ENCODE peak calls at places on chromosomes 6 and 20, in seven cellular contexts. Y, C, R, G, D, F and M are unnamed samples.

GRCh38 chr20:59163641-59164530 is at the start of gene ZNF831:
- DNase-seq in R (no peak), G (no peak), Y (no peak), F (no peak), C (no peak), D (no peak), M (no peak)

GRCh38 chr20:43667341-43668132 is 623 bp downstream of the MYBL2 start:
- DNase-seq in G (peak; percentile 13), F (no peak), R (peak; percentile 25), D (no peak), Y (no peak), C (no peak), M (no peak)

GRCh38 chr20:53956013-53956715 is 114.2 kb downstream of the BCAS1 start:
- DNase-seq in Y (no peak), D (no peak), F (no peak), R (no peak), C (no peak), G (no peak), M (no peak)

GRCh38 chr6:290111-290932 is 2.0 kb upstream of the DUSP22 start:
- DNase-seq in R (no peak), G (no peak), C (no peak), D (no peak), F (no peak), Y (peak; percentile 45), M (peak; percentile 75)

GRCh38 chr6:75098709-75099108 is 107.1 kb downstream of the COL12A1 start:
- DNase-seq in G (peak; percentile 98), D (peak; percentile 66), F (peak; percentile 79), C (peak; percentile 92), R (peak; percentile 97), Y (no peak), M (peak; percentile 86)

GRCh38 chr20:33896509-33896908 is 85.4 kb downstream of the CHMP4B start:
- DNase-seq in F (no peak), R (peak; percentile 70), Y (no peak), G (peak; percentile 72), D (no peak), C (no peak), M (no peak)

GRCh38 chr6:158897236-158897635 is 78.1 kb upstream of the EZR start:
- DNase-seq in F (no peak), G (no peak), D (peak; percentile 39), R (peak; percentile 17), Y (no peak), C (no peak), M (no peak)

GRCh38 chr6:31114540-31114876 is at the start of gene PSORS1C1:
- DNase-seq in D (peak; percentile 89), Y (no peak), C (peak; percentile 80), F (peak; percentile 89), G (peak; percentile 97), R (peak; percentile 98), M (no peak)

GRCh38 chr6:89984926-89985743 is 90.9 kb downstream of the GJA10 start:
- DNase-seq in Y (no peak), C (no peak), R (peak; percentile 73), G (peak; percentile 80), F (peak; percentile 28), D (no peak), M (no peak)

GRCh38 chr6:53581161-53581560 is 36.3 kb upstream of the GCLC start:
- DNase-seq in G (peak; percentile 92), D (no peak), F (peak; percentile 17), Y (no peak), C (peak; percentile 15), R (peak; percentile 51), M (no peak)

GRCh38 chr6:170293881-170294755 is 3.2 kb upstream of the DLL1 start:
- DNase-seq in C (no peak), R (no peak), G (no peak), D (no peak), Y (peak; percentile 47), F (no peak), M (no peak)

GRCh38 chr6:167396659-167397490 is 72.0 kb downstream of the TTLL2 start:
- DNase-seq in F (no peak), G (no peak), C (no peak), R (no peak), D (no peak), Y (no peak), M (no peak)

GRCh38 chr6:149545258-149545753 is 537 bp downstream of the PPIL4 start:
- DNase-seq in F (peak; percentile 77), G (peak; percentile 70), C (peak; percentile 41), D (peak; percentile 42), R (peak; percentile 80), Y (peak; percentile 25), M (peak; percentile 89)

GRCh38 chr6:166203641-166204222 is 36.1 kb upstream of the TBXT start:
- DNase-seq in D (no peak), Y (no peak), C (no peak), R (no peak), F (no peak), G (no peak), M (no peak)

GRCh38 chr6:109892451-109893435 is 85.4 kb upstream of the GPR6 start:
- DNase-seq in D (no peak), C (no peak), F (peak; percentile 59), R (peak; percentile 23), Y (no peak), G (no peak), M (no peak)

GRCh38 chr20:36736451-36737182 is 9.3 kb downstream of the NDRG3 start:
- DNase-seq in R (no peak), D (no peak), F (no peak), C (no peak), G (no peak), Y (no peak), M (no peak)

GRCh38 chr6:95743591-95743990 is 166.3 kb downstream of the MANEA start:
- DNase-seq in D (no peak), C (no peak), F (no peak), Y (no peak), G (no peak), R (no peak), M (no peak)

GRCh38 chr6:36740818-36741179 is 43.2 kb downstream of the RAB44 start:
- DNase-seq in G (no peak), D (no peak), C (no peak), Y (no peak), R (no peak), F (no peak), M (no peak)

GRCh38 chr20:3696200-3696599 is 14.4 kb upstream of the ADAM33 start:
- DNase-seq in R (peak; percentile 68), G (no peak), Y (no peak), F (no peak), C (no peak), D (no peak), M (no peak)

GRCh38 chr6:36755435-36756348 is 58.1 kb downstream of the RAB44 start:
- DNase-seq in C (no peak), R (no peak), F (no peak), D (no peak), Y (peak; percentile 69), G (peak; percentile 37), M (no peak)

DNA sequence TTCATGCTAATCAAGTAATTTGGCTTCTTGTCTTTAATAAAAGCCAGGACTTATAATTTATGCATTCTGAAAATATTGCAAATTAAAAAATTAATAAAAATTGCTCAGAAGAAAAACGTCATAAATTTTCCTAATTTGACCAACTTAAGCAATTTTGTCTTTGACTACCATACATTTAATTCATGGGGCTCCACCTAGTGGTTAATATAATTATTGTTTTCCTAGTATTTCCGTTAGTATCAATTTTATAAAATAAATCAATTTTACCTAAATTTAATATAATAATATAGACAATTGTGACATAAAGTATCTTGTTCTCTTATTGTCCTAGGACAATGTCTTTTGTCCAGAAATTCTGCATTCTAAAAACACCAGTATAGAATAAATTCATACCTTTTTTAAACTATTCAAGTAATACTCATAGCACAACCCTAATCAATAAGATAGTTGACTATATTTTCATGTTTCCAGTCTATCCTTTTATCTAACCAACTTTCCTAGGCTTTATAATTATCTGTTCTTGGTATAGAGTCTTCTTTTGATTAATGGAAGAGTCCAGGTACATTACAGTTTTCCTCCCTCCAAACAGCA is 319.9 kb downstream of the TRDN start:
- DNase-seq in D (no peak), F (peak; percentile 28), Y (no peak), C (no peak), G (peak; percentile 2), R (peak; percentile 15), M (no peak)
- TF ChIP-seq CTCF in D (no peak), F (peak; percentile 73), Y (no peak), C (peak; percentile 53), G (no peak), R (peak; percentile 12), M (peak; percentile 62)

DNA sequence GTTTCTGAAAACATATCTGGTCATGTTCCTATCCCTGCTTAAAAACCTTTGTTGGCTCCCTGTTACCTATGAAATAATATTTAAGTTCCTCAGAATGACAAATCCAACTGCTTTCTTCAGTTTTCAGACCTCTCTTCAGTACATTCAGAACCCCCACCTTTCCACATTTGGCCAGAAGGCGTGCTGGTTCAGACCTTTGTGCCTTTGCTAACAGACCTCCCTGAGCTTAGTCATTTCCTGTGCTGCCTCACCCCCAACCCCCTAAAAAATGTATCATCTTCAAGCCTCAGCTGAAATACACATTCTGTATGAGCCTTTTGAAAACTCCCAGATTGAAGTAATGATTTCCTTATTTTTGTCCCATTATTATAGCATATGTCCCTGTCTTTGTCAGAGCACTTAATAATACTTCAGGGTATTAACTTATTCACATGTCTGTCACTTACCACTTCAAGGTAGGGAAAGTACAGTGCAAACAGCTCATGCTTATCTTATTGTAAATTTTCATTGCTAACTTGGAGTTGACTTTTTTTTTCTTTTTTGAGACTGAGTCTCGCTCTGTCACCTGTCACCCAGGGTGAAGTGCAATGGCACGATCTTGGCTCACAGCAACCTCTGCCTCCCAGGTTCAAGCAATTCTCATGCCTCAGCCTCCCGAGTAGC is 19.7 kb downstream of the FAM217A start:
- DNase-seq in Y (no peak), F (peak; percentile 24), D (no peak), R (peak; percentile 92), C (peak; percentile 46), G (peak; percentile 88), M (no peak)
- TF ChIP-seq CTCF in Y (no peak), F (no peak), D (no peak), R (no peak), C (peak; percentile 41), G (peak; percentile 11), M (peak; percentile 12)

DNA sequence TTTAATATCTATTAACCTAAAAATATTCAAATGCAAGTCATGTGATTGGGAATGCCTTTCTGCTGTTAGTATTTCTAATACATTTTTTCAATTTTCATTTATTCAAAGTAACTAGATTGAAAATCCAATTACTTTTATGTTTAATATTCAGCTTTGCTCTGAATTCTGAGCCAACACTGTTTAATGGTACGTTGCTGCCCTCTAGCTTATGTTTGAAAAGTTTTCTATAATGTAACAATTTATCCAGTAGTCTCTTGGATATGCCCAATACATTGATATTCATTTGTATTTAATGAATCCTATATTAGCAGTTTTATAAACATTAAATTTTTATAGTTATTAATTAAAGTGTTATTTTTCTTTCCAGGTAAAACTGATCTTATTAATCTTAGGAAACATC is 47.4 kb downstream of the LGSN start:
- DNase-seq in G (no peak), R (peak; percentile 14), C (no peak), Y (peak; percentile 47), F (peak; percentile 50), D (no peak), M (no peak)
- TF ChIP-seq CTCF in G (peak; percentile 14), R (no peak), C (peak; percentile 31), Y (peak; percentile 48), F (peak; percentile 66), D (no peak), M (peak; percentile 59)

DNA sequence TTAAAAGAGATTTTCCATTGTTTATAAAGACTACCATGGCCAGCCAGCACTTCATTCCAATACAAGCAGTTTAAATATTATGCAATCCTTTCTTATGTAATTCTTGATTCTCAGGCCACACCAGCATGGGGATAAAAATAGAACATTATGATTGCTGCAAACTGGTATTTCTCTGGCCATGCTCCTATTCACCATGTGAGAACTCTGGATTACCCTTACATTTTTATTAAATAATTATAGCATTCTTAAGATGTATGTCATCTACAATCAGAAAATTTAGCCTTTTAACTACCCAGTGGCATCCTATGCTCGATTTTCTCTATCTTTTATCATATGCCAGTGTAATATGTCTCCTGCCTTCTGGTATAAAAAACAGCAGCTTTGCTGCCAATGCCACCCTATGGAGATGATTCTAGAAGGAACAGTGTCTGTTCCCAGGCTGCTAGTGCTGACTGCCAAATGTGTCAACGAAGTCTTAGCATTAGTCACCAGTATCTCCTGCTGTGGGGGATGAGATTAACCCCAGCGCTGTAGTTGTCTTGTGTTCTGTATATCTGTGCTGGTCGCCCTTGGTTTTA is 501.4 kb downstream of the BCKDHB start:
- DNase-seq in F (peak; percentile 10), D (peak; percentile 26), C (peak; percentile 68), G (peak; percentile 95), Y (no peak), R (peak; percentile 81), M (no peak)
- TF ChIP-seq CTCF in F (no peak), D (no peak), C (no peak), G (no peak), Y (no peak), R (no peak), M (no peak)